ENCODE peak calls at places on chromosomes 4 and X, in nine cellular contexts. X, H, S, A, V, D, U, J and G are unnamed samples.

GRCh38 chr4:124529131-124529530 is 183.4 kb downstream of the ANKRD50 start:
- DNase-seq in U (no peak), V (no peak), S (no peak), A (no peak), J (no peak), D (no peak), X (no peak), H (no peak), G (no peak)

GRCh38 chr4:98203406-98204235 is 57.6 kb upstream of the RAP1GDS1 start:
- DNase-seq in S (no peak), U (no peak), H (no peak), X (no peak), V (no peak), D (no peak), J (peak; percentile 25), A (no peak), G (no peak)

GRCh38 chr4:73817341-73817740 is 19.1 kb upstream of the CXCL6 start:
- DNase-seq in S (no peak), U (no peak), V (no peak), X (no peak), D (no peak), H (no peak), A (no peak), J (no peak), G (no peak)

GRCh38 chr4:44722001-44722400 is 4.4 kb downstream of the GNPDA2 start:
- DNase-seq in S (no peak), V (no peak), U (no peak), X (no peak), D (no peak), J (no peak), H (no peak), A (no peak), G (no peak)

GRCh38 chr4:99998062-99998880 is 48.2 kb upstream of the H2AZ1 start:
- DNase-seq in X (peak; percentile 9), D (peak; percentile 27), J (peak; percentile 6), U (no peak), V (no peak), S (no peak), A (peak; percentile 20), H (no peak), G (no peak)

GRCh38 chrX:47500541-47500940 is 17.5 kb upstream of the ZNF41 start:
- DNase-seq in S (no peak), J (no peak), V (no peak), D (no peak), H (no peak), A (no peak), X (no peak), U (no peak), G (no peak)

GRCh38 chr4:165288639-165289428 is 38.6 kb upstream of the MSMO1 start:
- DNase-seq in D (no peak), H (no peak), X (peak; percentile 24), V (no peak), U (no peak), S (no peak), A (no peak), J (no peak), G (no peak)

GRCh38 chrX:149757206-149758067 is 16.4 kb upstream of the HSFX1 start:
- DNase-seq in S (peak; percentile 52), V (no peak), J (no peak), A (no peak), H (no peak), D (no peak), X (no peak), U (no peak), G (no peak)

GRCh38 chr4:174156239-174156826 is 127.1 kb downstream of the FBXO8 start:
- DNase-seq in H (no peak), A (peak; percentile 80), V (no peak), U (no peak), D (peak; percentile 27), J (peak; percentile 4), X (peak; percentile 23), S (no peak), G (no peak)

GRCh38 chrX:13747836-13748235 is 13.3 kb downstream of the OFD1 start:
- DNase-seq in S (no peak), D (peak; percentile 27), H (peak; percentile 40), J (peak; percentile 48), X (peak; percentile 21), V (peak; percentile 57), U (no peak), A (peak; percentile 51), G (peak; percentile 54)

GRCh38 chr4:151854731-151855130 is 93.9 kb upstream of the GATB start:
- DNase-seq in A (no peak), H (no peak), X (no peak), J (no peak), S (no peak), V (no peak), U (no peak), D (no peak), G (no peak)
- TF ChIP-seq POLR2AphosphoS5 in A (no peak), H (no peak), X (no peak), J (no peak), S (no peak), V (no peak), U (no peak), D (no peak), G (no peak)

DNA sequence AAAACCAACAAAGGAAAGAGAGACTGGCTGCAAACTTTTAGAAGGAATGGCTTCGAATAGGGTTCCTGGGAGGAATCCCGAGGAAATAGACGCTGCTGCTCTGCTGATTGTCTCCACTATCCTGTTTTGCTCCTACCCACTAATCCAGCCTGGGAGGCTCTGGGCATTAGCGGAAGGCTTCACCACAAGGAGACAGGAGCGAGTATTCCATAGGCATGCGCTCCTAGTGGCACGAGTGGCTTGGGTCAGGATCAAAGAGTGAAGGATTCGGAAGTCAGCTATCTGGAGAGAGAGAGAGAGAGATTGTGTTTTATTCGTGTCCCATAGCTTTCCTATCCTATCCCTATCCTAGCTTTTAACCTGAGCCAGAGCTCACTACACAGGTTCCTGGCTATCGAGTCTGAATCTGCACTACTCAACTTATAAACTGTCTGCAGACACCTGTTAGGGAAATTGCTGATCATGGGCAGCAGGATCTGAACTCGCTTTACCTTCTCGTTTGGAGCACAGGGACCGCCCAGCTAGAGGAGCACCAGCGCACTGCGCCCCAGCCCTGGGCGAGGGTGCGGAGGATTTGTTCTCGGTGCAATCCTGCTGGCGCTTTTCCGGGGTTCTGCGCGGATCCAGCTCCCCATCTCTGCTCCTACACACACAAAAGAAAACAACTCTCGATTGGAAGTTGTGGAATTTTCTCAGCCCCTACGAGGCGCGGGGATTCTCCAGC is 740 bp upstream of the NPY2R start:
- DNase-seq in U (peak; percentile 19), J (no peak), A (no peak), S (no peak), D (peak; percentile 47), V (peak; percentile 7), H (no peak), X (no peak), G (no peak)
- TF ChIP-seq CTCF in U (peak; percentile 67), J (no peak), A (no peak), S (no peak), D (no peak), V (peak; percentile 20), H (no peak), X (no peak), G (no peak)

DNA sequence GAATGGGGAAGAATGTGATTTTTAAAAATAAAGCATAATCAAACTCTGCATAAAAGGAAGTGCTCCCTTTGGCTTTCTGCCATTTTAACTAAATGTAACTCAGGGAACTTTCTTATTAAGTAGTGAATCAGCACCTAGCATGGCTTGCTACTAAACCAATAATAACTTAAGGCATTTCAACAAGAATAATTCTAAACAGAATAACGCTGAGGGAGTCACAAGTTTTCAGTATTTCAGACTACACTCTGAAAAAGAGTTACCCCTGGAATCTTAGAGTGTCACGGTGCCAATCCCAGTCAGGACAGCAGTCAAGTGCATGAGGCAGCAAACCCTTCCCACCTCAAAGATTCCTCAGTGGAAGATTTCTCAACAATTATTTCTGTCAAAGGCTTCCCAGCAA is 97.2 kb upstream of the MYOZ2 start:
- DNase-seq in H (no peak), J (no peak), V (no peak), S (no peak), U (no peak), X (no peak), D (no peak), A (no peak), G (no peak)
- H3K4me3 ChIP-seq in H (no peak overlapping the region), J (no peak overlapping the region), V (no peak overlapping the region), S (no peak overlapping the region), U (no peak overlapping the region), X (no peak overlapping the region), D (no peak overlapping the region), A (no peak overlapping the region), G (no peak overlapping the region)

DNA sequence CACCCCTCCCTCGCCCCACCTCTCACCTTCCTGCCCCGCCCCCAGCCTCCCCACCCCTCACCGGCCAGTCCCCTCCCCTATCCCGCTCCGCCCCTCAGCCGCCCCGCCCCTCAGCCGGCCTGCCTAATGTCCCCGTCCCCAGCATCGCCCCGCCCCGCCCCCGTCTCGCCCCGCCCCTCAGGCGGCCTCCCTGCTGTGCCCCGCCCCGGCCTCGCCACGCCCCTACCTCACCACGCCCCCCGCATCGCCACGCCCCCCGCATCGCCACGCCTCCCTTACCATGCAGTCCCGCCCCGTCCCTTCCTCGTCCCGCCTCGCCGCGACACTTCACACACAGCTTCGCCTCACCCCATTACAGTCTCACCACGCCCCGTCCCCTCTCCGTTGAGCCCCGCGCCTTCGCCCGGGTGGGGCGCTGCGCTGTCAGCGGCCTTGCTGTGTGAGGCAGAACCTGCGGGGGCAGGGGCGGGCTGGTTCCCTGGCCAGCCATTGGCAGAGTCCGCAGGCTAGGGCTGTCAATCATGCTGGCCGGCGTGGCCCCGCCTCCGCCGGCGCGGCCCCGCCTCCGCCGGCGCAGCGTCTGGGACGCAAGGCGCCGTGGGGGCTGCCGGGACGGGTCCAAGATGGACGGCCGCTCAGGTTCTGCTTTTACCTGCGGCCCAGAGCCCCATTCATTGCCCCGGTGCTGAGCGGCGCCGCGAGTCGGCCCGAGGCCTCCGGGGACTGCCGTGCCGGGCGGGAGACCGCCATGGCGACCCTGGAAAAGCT is at the start of the genes HTT and HTT-AS:
- DNase-seq in A (peak; percentile 95), U (peak; percentile 84), H (peak; percentile 98), V (peak; percentile 99), J (peak; percentile 94), X (peak; percentile 86), S (peak; percentile 99), D (peak; percentile 99), G (peak; percentile 95)
- TF ChIP-seq POLR2AphosphoS5 in A (peak; percentile 63), U (peak; percentile 43), H (peak; percentile 78), V (peak; percentile 90), J (peak; percentile 67), X (peak; percentile 68), S (peak; percentile 92), D (peak; percentile 81), G (peak; percentile 71)

GRCh38 chr4:21879187-21879586 is 69.4 kb downstream of the KCNIP4 start:
- DNase-seq in D (no peak), J (no peak), X (peak; percentile 5), U (peak; percentile 33), H (no peak), A (no peak), V (no peak), S (no peak), G (no peak)
- TF ChIP-seq CTCF in D (peak; percentile 50), J (no peak), X (no peak), U (peak; percentile 73), H (no peak), A (no peak), V (no peak), S (no peak), G (no peak)

GRCh38 chrX:107773206-107773605 is 2.4 kb downstream of the TSC22D3 start:
- DNase-seq in J (no peak), U (no peak), A (no peak), S (no peak), X (no peak), V (no peak), H (no peak), D (no peak), G (no peak)
- H3K4me3 ChIP-seq in J (no peak overlapping the region), U (peak overlapping the region; percentile 35), A (no peak overlapping the region), S (no peak overlapping the region), X (no peak overlapping the region), V (no peak overlapping the region), H (peak overlapping the region; percentile 61), D (no peak overlapping the region), G (peak overlapping the region; percentile 47)